ENCODE peak calls at places on chromosomes 12 and 14, in five cellular contexts. V is Calu3, G is KG1, A is Kasumi-1, Y is left cardiac atrium. H is an unnamed sample.
A peak's percentile ranks its signal among the peaks of the same experiment; 100 is the strongest.

GRCh38 chr12:84562331-84562730 is 350.3 kb downstream of the SLC6A15 start:
- DNase-seq in V (no peak), G (no peak), A (no peak), Y (no peak), H (no peak)

GRCh38 chr12:30696486-30696885 is 817 bp upstream of the IPO8 start:
- DNase-seq in V (no peak), G (no peak), A (no peak), Y (no peak), H (no peak)

GRCh38 chr12:118625050-118625675 is 248.8 kb downstream of the SUDS3 start:
- DNase-seq in V (no peak), G (no peak), A (no peak), Y (no peak), H (no peak)

GRCh38 chr14:23356662-23357061 is 4.0 kb upstream of the SLC22A17 start:
- DNase-seq in V (no peak), G (no peak), A (no peak), Y (no peak), H (no peak)

GRCh38 chr12:21539797-21540196 is 13.7 kb downstream of the SPX start:
- DNase-seq in V (no peak), G (no peak), A (no peak), Y (no peak), H (no peak)

GRCh38 chr14:56379956-56380355 is 199.6 kb upstream of the TMEM260 start:
- DNase-seq in V (no peak), G (no peak), A (no peak), Y (no peak), H (no peak)

GRCh38 chr12:113222730-113223531 is 1.7 kb downstream of the TPCN1 start:
- DNase-seq in V (peak; percentile 64), G (no peak), A (no peak), Y (peak; percentile 72), H (no peak)

GRCh38 chr12:116171549-116171948 is 105.9 kb downstream of the MED13L start:
- DNase-seq in V (no peak), G (no peak), A (no peak), Y (no peak), H (no peak)

GRCh38 chr12:71556881-71557280 is 106.8 kb downstream of the ZFC3H1 start:
- DNase-seq in V (peak; percentile 14), G (no peak), A (no peak), Y (no peak), H (no peak)

GRCh38 chr12:106078358-106079025 is 60.3 kb downstream of the NUAK1 start:
- DNase-seq in V (no peak), G (no peak), A (no peak), Y (peak; percentile 72), H (no peak)

GRCh38 chr12:75831413-75831812 is 200.2 kb downstream of the PHLDA1 start:
- DNase-seq in V (no peak), G (no peak), A (no peak), Y (no peak), H (no peak)

GRCh38 chr12:113862570-113863454 is 103.3 kb downstream of the RBM19 start:
- DNase-seq in V (no peak), G (no peak), A (peak; percentile 78), Y (no peak), H (no peak)

GRCh38 chr12:43288666-43289065 is 263.3 kb downstream of the ADAMTS20 start:
- DNase-seq in V (no peak), G (no peak), A (no peak), Y (no peak), H (no peak)

GRCh38 chr14:103260629-103261124 is 73.4 kb upstream of the EIF5 start:
- DNase-seq in V (peak; percentile 65), G (no peak), A (no peak), Y (peak; percentile 67), H (no peak)

GRCh38 chr14:55600784-55601561 is 21.0 kb downstream of the KTN1 start:
- DNase-seq in V (no peak), G (no peak), A (no peak), Y (no peak), H (no peak)

GRCh38 chr14:39469094-39469710 is 37.0 kb upstream of the FBXO33 start:
- DNase-seq in V (peak; percentile 19), G (no peak), A (peak; percentile 39), Y (no peak), H (peak; percentile 61)

GRCh38 chr14:30610719-30611388 is 11.3 kb upstream of the SCFD1 start:
- DNase-seq in V (peak; percentile 66), G (no peak), A (peak; percentile 82), Y (peak; percentile 36), H (no peak)

GRCh38 chr14:20697273-20698017 is 8.9 kb downstream of the ANG start:
- DNase-seq in V (peak; percentile 75), G (peak; percentile 79), A (peak; percentile 72), Y (peak; percentile 57), H (peak; percentile 79)

GRCh38 chr12:52243774-52244614 is 11.0 kb downstream of the KRT7 start:
- DNase-seq in V (peak; percentile 85), G (no peak), A (peak; percentile 74), Y (peak; percentile 84), H (no peak)

GRCh38 chr12:24044973-24045703 is 95.7 kb upstream of the SOX5 start:
- DNase-seq in V (no peak), G (no peak), A (no peak), Y (no peak), H (no peak)